ENCODE peak calls at places on chromosomes 13 and 19, in four cellular contexts. M, A, H and B are unnamed samples.

GRCh38 chr13:73717632-73718031 is 416.6 kb downstream of the KLF12 start:
- DNase-seq in A (no peak), H (no peak), M (no peak), B (no peak)

GRCh38 chr19:38899447-38900219 is at the start of the genes NFKBIB and SIRT2:
- DNase-seq in M (peak; percentile 99), A (peak; percentile 99), H (peak; percentile 98), B (peak; percentile 97)

GRCh38 chr13:19586904-19587634 is 25.7 kb upstream of the TPTE2 start:
- DNase-seq in H (no peak), M (peak; percentile 65), A (peak; percentile 65), B (no peak)

GRCh38 chr19:41887711-41888382 is 4.9 kb downstream of the ARHGEF1 start:
- DNase-seq in A (peak; percentile 95), H (peak; percentile 64), M (no peak), B (no peak)

GRCh38 chr19:35721374-35721773 is 3.6 kb downstream of the KMT2B start:
- DNase-seq in H (no peak), A (no peak), M (no peak), B (no peak)

GRCh38 chr19:16327911-16328823 is 3.5 kb downstream of the KLF2 start:
- DNase-seq in H (no peak), M (no peak), A (no peak), B (no peak)

GRCh38 chr13:72125561-72125960 is 258.6 kb upstream of the DACH1 start:
- DNase-seq in H (no peak), M (no peak), A (no peak), B (no peak)

GRCh38 chr13:84400711-84401110 is 518.4 kb upstream of the SLITRK1 start:
- DNase-seq in M (no peak), H (no peak), A (no peak), B (no peak)

GRCh38 chr13:112689498-112690241 is at the start of gene ATP11A:
- DNase-seq in H (peak; percentile 25), M (no peak), A (peak; percentile 72), B (peak; percentile 79)

GRCh38 chr13:77230560-77230959 is 96.3 kb downstream of the MYCBP2 start:
- DNase-seq in H (no peak), M (no peak), A (no peak), B (no peak)

GRCh38 chr13:33250594-33250993 is 35.0 kb downstream of the STARD13 start:
- DNase-seq in A (no peak), M (no peak), H (no peak), B (no peak)

GRCh38 chr13:27374126-27374613 is 50.2 kb upstream of the GTF3A start:
- DNase-seq in A (no peak), M (no peak), H (no peak), B (no peak)

GRCh38 chr13:109778102-109778542 is 8.3 kb downstream of the IRS2 start:
- DNase-seq in A (no peak), H (no peak), M (no peak), B (no peak)

GRCh38 chr13:40681341-40682051 is 15.1 kb upstream of the FOXO1 start:
- DNase-seq in H (no peak), M (no peak), A (no peak), B (no peak)

GRCh38 chr19:2503521-2504109 is 27.7 kb downstream of the GADD45B start:
- DNase-seq in A (no peak), H (no peak), M (no peak), B (peak; percentile 31)

GRCh38 chr13:63107163-63107935 is 1691.7 kb upstream of the PCDH20 start:
- DNase-seq in M (no peak), A (no peak), H (no peak), B (no peak)

GRCh38 chr19:2087621-2088100 is 8.5 kb downstream of the MOB3A start:
- DNase-seq in H (no peak), A (no peak), M (peak; percentile 83), B (no peak)

GRCh38 chr13:103222683-103223082 is 156.5 kb upstream of the SLC10A2 start:
- DNase-seq in H (no peak), A (no peak), M (no peak), B (no peak)

GRCh38 chr19:33797821-33798633 is 1.4 kb downstream of the KCTD15 start:
- DNase-seq in M (no peak), H (no peak), A (no peak), B (peak; percentile 36)

GRCh38 chr19:3500429-3501101 is at the start of gene DOHH:
- DNase-seq in A (peak; percentile 94), H (peak; percentile 91), M (peak; percentile 97), B (peak; percentile 98)

GRCh38 chr13:73940098-73940497 is 194.1 kb downstream of the KLF12 start:
- DNase-seq in H (no peak), A (no peak), M (no peak), B (no peak)

GRCh38 chr13:109331898-109332297 is 454.5 kb downstream of the IRS2 start:
- DNase-seq in H (no peak), A (no peak), M (no peak), B (no peak)

GRCh38 chr19:47756627-47756929 is 11.2 kb downstream of the NOP53 start:
- DNase-seq in A (no peak), H (no peak), M (no peak), B (no peak)

GRCh38 chr13:30616927-30617314 is 799 bp upstream of the USPL1 start:
- DNase-seq in M (peak; percentile 61), H (peak; percentile 17), A (peak; percentile 90), B (peak; percentile 51)

GRCh38 chr19:39841041-39841440 is 5.1 kb downstream of the FBL start:
- DNase-seq in H (no peak), M (no peak), A (no peak), B (no peak)

GRCh38 chr13:43516401-43516826 is 270.4 kb downstream of the ENOX1 start:
- DNase-seq in A (no peak), M (no peak), H (no peak), B (no peak)

GRCh38 chr19:45125975-45126493 is 33.1 kb downstream of the PPP1R37 start:
- DNase-seq in M (no peak), H (peak; percentile 56), A (peak; percentile 65), B (peak; percentile 70)

GRCh38 chr13:33349996-33350826 is 64.7 kb upstream of the STARD13 start:
- DNase-seq in M (no peak), A (no peak), H (no peak), B (peak; percentile 49)

GRCh38 chr13:79482271-79482970 is 1.5 kb downstream of the NDFIP2 start:
- DNase-seq in H (no peak), A (no peak), M (no peak), B (no peak)

GRCh38 chr19:12695997-12696365 is 450 bp downstream of the FBXW9 start:
- DNase-seq in H (no peak), M (no peak), A (no peak), B (no peak)

GRCh38 chr13:27043013-27043412 is 128.6 kb downstream of the USP12 start:
- DNase-seq in H (peak; percentile 19), M (no peak), A (peak; percentile 24), B (no peak)

GRCh38 chr13:111629457-111629856 is 309.0 kb downstream of the TEX29 start:
- DNase-seq in A (no peak), M (no peak), H (no peak), B (no peak)

GRCh38 chr13:111629016-111629415 is 308.6 kb downstream of the TEX29 start:
- DNase-seq in A (no peak), M (no peak), H (no peak), B (no peak)

GRCh38 chr13:111630411-111630810 is 310.0 kb downstream of the TEX29 start:
- DNase-seq in M (no peak), H (no peak), A (no peak), B (no peak)

GRCh38 chr13:111627596-111627995 is 307.2 kb downstream of the TEX29 start:
- DNase-seq in A (no peak), H (no peak), M (no peak), B (no peak)

GRCh38 chr13:111629933-111630332 is 309.5 kb downstream of the TEX29 start:
- DNase-seq in M (no peak), A (no peak), H (no peak), B (no peak)
- TF ChIP-seq SP1 in M (no peak), A (no peak), H (no peak), B (no peak)

DNA sequence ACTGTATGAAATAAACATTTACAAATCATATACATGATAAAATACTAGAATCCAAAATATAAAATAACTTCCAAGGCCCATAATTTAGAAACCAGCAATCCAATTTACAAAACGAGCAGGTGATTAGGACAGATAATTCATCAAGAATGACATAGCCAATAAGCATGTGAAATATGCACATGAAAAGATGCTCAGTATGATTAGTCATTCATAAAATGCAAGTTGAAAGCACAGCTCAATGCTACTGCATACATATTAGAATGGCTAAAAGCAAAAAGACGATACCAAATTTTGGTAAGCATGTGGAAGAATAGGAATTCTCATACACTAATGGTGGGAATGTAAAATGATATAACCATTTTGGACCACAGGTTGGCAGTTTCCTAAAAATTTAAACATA is 837.2 kb upstream of the MIR17HG start:
- DNase-seq in A (no peak), H (no peak), M (no peak), B (no peak)
- TF ChIP-seq SUZ12 in A (no peak), H (no peak), M (no peak), B (no peak)

GRCh38 chr19:55702131-55702627 is 27.2 kb downstream of the EPN1 start:
- DNase-seq in M (no peak), H (no peak), A (no peak), B (no peak)

GRCh38 chr19:55705972-55706371 is 30.9 kb downstream of the EPN1 start:
- DNase-seq in H (no peak), A (no peak), M (no peak), B (no peak)

GRCh38 chr19:55703790-55704215 is 28.8 kb downstream of the EPN1 start:
- DNase-seq in A (no peak), H (peak; percentile 39), M (no peak), B (peak; percentile 39)

GRCh38 chr19:55700813-55701212 is 25.8 kb downstream of the EPN1 start:
- DNase-seq in A (no peak), H (no peak), M (no peak), B (no peak)

DNA sequence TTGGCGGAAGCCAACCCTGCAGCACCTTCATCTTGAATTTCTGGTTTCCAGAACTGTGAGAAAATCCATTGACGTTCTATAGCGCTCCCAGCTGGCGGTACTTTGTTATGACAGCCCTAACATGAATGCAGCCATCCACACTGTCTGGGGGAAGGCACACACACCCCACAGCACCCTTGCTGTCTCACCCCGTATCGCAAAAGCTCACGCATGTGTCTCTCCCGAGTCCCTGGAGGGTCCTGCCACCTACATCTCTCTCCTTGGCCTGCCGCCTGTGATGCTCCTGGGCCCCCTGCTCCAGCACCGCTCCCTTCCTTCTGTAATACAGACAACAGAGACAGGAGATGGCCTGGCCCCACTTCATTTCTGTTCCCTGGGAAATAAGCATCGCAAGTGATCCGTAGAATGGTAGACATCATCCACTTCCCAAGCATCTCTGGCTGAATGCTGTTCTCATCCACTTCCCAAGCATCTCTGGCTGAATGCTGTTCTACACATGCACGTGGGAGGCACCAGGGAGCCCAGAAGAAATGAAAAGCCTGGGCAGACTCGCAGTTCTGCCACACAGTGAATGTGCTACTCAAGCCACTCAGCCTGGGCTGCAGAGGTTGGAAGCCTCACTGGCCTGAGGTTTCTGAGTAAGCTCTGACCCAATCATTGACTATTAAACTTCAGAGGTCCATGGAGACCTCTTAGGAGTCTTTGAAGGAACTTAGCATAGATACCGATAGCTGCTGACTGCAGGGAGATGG is 29.6 kb downstream of the EPN1 start:
- DNase-seq in H (no peak), A (no peak), M (no peak), B (no peak)
- TF ChIP-seq SP1 in H (no peak), A (no peak), M (no peak), B (no peak)

DNA sequence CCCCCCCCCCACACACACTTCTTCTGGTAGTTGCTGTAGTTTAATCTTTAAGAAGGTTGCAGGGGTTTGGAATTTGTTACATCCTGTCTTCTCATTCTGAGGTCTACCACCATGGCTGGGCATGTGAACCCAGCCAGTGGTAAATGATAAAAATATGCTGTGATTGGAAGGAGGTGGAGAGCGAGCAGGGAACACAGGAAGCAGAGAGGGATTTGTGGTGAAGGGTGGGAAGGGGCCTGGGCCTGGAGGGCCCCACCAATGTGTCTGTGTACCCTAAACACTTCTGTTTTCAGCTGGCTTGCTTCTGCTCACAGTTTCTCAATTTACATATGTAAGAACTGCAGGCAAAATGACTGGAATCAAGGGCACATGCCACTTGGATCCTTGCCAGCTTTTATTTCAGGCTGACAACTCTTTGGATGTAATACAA is 313.5 kb downstream of the SHISA2 start:
- DNase-seq in H (no peak), M (no peak), A (no peak), B (no peak)
- TF ChIP-seq SUZ12 in H (no peak), M (no peak), A (no peak), B (no peak)